ENCODE peak calls at places on chromosomes 5 and 9, in eight cellular contexts. One of them, this sample, is unnamed.

GRCh38 chr9:136178773-136179075 is 26.2 kb downstream of the LHX3 start:
- DNase-seq in Ammon's horn: no peak
- DNase-seq in HEK293T: no peak
- DNase-seq in fibroblast of pulmonary artery: no peak
- DNase-seq in suprapubic skin: no peak
- DNase-seq in RPMI8226: no peak
- DNase-seq in MV-4-11: no peak
- DNase-seq in NCI-H1092 treated with DMSO at 0.1 percent for 48 hours: no peak
- DNase-seq in this sample: no peak

GRCh38 chr5:148746826-148747535 is 79.4 kb upstream of the ADRB2 start:
- DNase-seq in Ammon's horn: no peak
- DNase-seq in HEK293T: no peak
- DNase-seq in fibroblast of pulmonary artery: peak; percentile 23
- DNase-seq in suprapubic skin: no peak
- DNase-seq in RPMI8226: no peak
- DNase-seq in MV-4-11: peak; percentile 98
- DNase-seq in NCI-H1092 treated with DMSO at 0.1 percent for 48 hours: no peak
- DNase-seq in this sample: no peak

GRCh38 chr9:134268308-134268724 is 57.9 kb upstream of the RXRA start:
- DNase-seq in Ammon's horn: peak; percentile 32
- DNase-seq in HEK293T: no peak
- DNase-seq in fibroblast of pulmonary artery: no peak
- DNase-seq in suprapubic skin: no peak
- DNase-seq in RPMI8226: peak; percentile 98
- DNase-seq in MV-4-11: peak; percentile 92
- DNase-seq in NCI-H1092 treated with DMSO at 0.1 percent for 48 hours: no peak
- DNase-seq in this sample: peak; percentile 65

GRCh38 chr5:150153957-150154617 is 1.6 kb downstream of the PDGFRB start:
- DNase-seq in Ammon's horn: peak; percentile 47
- DNase-seq in HEK293T: no peak
- DNase-seq in fibroblast of pulmonary artery: peak; percentile 74
- DNase-seq in suprapubic skin: no peak
- DNase-seq in RPMI8226: peak; percentile 45
- DNase-seq in MV-4-11: peak; percentile 68
- DNase-seq in NCI-H1092 treated with DMSO at 0.1 percent for 48 hours: no peak
- DNase-seq in this sample: no peak

GRCh38 chr5:57741326-57741725 is 258.7 kb upstream of the ACTBL2 start:
- DNase-seq in Ammon's horn: no peak
- DNase-seq in HEK293T: no peak
- DNase-seq in fibroblast of pulmonary artery: no peak
- DNase-seq in suprapubic skin: no peak
- DNase-seq in RPMI8226: no peak
- DNase-seq in MV-4-11: no peak
- DNase-seq in NCI-H1092 treated with DMSO at 0.1 percent for 48 hours: no peak
- DNase-seq in this sample: no peak

GRCh38 chr5:94983861-94984535 is 300.9 kb downstream of the MCTP1 start:
- DNase-seq in Ammon's horn: no peak
- DNase-seq in HEK293T: no peak
- DNase-seq in fibroblast of pulmonary artery: peak; percentile 76
- DNase-seq in suprapubic skin: no peak
- DNase-seq in RPMI8226: no peak
- DNase-seq in MV-4-11: no peak
- DNase-seq in NCI-H1092 treated with DMSO at 0.1 percent for 48 hours: no peak
- DNase-seq in this sample: no peak

GRCh38 chr5:111225926-111226325 is 1.7 kb downstream of the CAMK4 start:
- DNase-seq in Ammon's horn: no peak
- DNase-seq in HEK293T: no peak
- DNase-seq in fibroblast of pulmonary artery: no peak
- DNase-seq in suprapubic skin: no peak
- DNase-seq in RPMI8226: no peak
- DNase-seq in MV-4-11: no peak
- DNase-seq in NCI-H1092 treated with DMSO at 0.1 percent for 48 hours: no peak
- DNase-seq in this sample: no peak

GRCh38 chr9:129012343-129012742 is 15.8 kb downstream of the SH3GLB2 start:
- DNase-seq in Ammon's horn: no peak
- DNase-seq in HEK293T: no peak
- DNase-seq in fibroblast of pulmonary artery: no peak
- DNase-seq in suprapubic skin: no peak
- DNase-seq in RPMI8226: no peak
- DNase-seq in MV-4-11: no peak
- DNase-seq in NCI-H1092 treated with DMSO at 0.1 percent for 48 hours: no peak
- DNase-seq in this sample: no peak

GRCh38 chr5:7261049-7261448 is 134.9 kb upstream of the ADCY2 start:
- DNase-seq in Ammon's horn: peak; percentile 47
- DNase-seq in HEK293T: peak; percentile 19
- DNase-seq in fibroblast of pulmonary artery: peak; percentile 3
- DNase-seq in suprapubic skin: no peak
- DNase-seq in RPMI8226: peak; percentile 36
- DNase-seq in MV-4-11: peak; percentile 51
- DNase-seq in NCI-H1092 treated with DMSO at 0.1 percent for 48 hours: peak; percentile 8
- DNase-seq in this sample: no peak

GRCh38 chr5:16866795-16867584 is 69.1 kb downstream of the MYO10 start:
- DNase-seq in Ammon's horn: no peak
- DNase-seq in HEK293T: peak; percentile 45
- DNase-seq in fibroblast of pulmonary artery: peak; percentile 74
- DNase-seq in suprapubic skin: no peak
- DNase-seq in RPMI8226: no peak
- DNase-seq in MV-4-11: no peak
- DNase-seq in NCI-H1092 treated with DMSO at 0.1 percent for 48 hours: peak; percentile 72
- DNase-seq in this sample: no peak

GRCh38 chr5:171953860-171954701 is 52.4 kb downstream of the FBXW11 start:
- DNase-seq in Ammon's horn: no peak
- DNase-seq in HEK293T: no peak
- DNase-seq in fibroblast of pulmonary artery: peak; percentile 44
- DNase-seq in suprapubic skin: no peak
- DNase-seq in RPMI8226: no peak
- DNase-seq in MV-4-11: no peak
- DNase-seq in NCI-H1092 treated with DMSO at 0.1 percent for 48 hours: no peak
- DNase-seq in this sample: no peak

GRCh38 chr5:91434348-91434747 is 51.2 kb upstream of the ARRDC3 start:
- DNase-seq in Ammon's horn: peak; percentile 9
- DNase-seq in HEK293T: no peak
- DNase-seq in fibroblast of pulmonary artery: peak; percentile 12
- DNase-seq in suprapubic skin: no peak
- DNase-seq in RPMI8226: no peak
- DNase-seq in MV-4-11: no peak
- DNase-seq in NCI-H1092 treated with DMSO at 0.1 percent for 48 hours: no peak
- DNase-seq in this sample: no peak

GRCh38 chr5:40631236-40631635 is 48.5 kb upstream of the PTGER4 start:
- DNase-seq in Ammon's horn: no peak
- DNase-seq in HEK293T: no peak
- DNase-seq in fibroblast of pulmonary artery: no peak
- DNase-seq in suprapubic skin: no peak
- DNase-seq in RPMI8226: no peak
- DNase-seq in MV-4-11: no peak
- DNase-seq in NCI-H1092 treated with DMSO at 0.1 percent for 48 hours: no peak
- DNase-seq in this sample: no peak

GRCh38 chr5:7397005-7397546 is 1.1 kb downstream of the ADCY2 start:
- DNase-seq in Ammon's horn: peak; percentile 68
- DNase-seq in HEK293T: no peak
- DNase-seq in fibroblast of pulmonary artery: no peak
- DNase-seq in suprapubic skin: no peak
- DNase-seq in RPMI8226: no peak
- DNase-seq in MV-4-11: no peak
- DNase-seq in NCI-H1092 treated with DMSO at 0.1 percent for 48 hours: peak; percentile 66
- DNase-seq in this sample: no peak

GRCh38 chr5:9421823-9422354 is 124.0 kb downstream of the SEMA5A start:
- DNase-seq in Ammon's horn: no peak
- DNase-seq in HEK293T: no peak
- DNase-seq in fibroblast of pulmonary artery: no peak
- DNase-seq in suprapubic skin: no peak
- DNase-seq in RPMI8226: peak; percentile 69
- DNase-seq in MV-4-11: peak; percentile 1
- DNase-seq in NCI-H1092 treated with DMSO at 0.1 percent for 48 hours: no peak
- DNase-seq in this sample: no peak

GRCh38 chr9:121684381-121685145 is 33.1 kb downstream of the DAB2IP start:
- DNase-seq in Ammon's horn: no peak
- DNase-seq in HEK293T: peak; percentile 64
- DNase-seq in fibroblast of pulmonary artery: peak; percentile 53
- DNase-seq in suprapubic skin: no peak
- DNase-seq in RPMI8226: peak; percentile 46
- DNase-seq in MV-4-11: no peak
- DNase-seq in NCI-H1092 treated with DMSO at 0.1 percent for 48 hours: peak; percentile 4
- DNase-seq in this sample: no peak

GRCh38 chr5:149748471-149749094 is 18.5 kb downstream of the PPARGC1B start:
- DNase-seq in Ammon's horn: no peak
- DNase-seq in HEK293T: no peak
- DNase-seq in fibroblast of pulmonary artery: no peak
- DNase-seq in suprapubic skin: no peak
- DNase-seq in RPMI8226: no peak
- DNase-seq in MV-4-11: no peak
- DNase-seq in NCI-H1092 treated with DMSO at 0.1 percent for 48 hours: no peak
- DNase-seq in this sample: no peak

GRCh38 chr9:106127771-106128170 is 433.4 kb downstream of the TMEM38B start:
- DNase-seq in Ammon's horn: no peak
- DNase-seq in HEK293T: no peak
- DNase-seq in fibroblast of pulmonary artery: no peak
- DNase-seq in suprapubic skin: no peak
- DNase-seq in RPMI8226: no peak
- DNase-seq in MV-4-11: no peak
- DNase-seq in NCI-H1092 treated with DMSO at 0.1 percent for 48 hours: no peak
- DNase-seq in this sample: no peak

GRCh38 chr5:149143470-149143869 is 2.2 kb downstream of the ABLIM3 start:
- DNase-seq in Ammon's horn: no peak
- DNase-seq in HEK293T: no peak
- DNase-seq in fibroblast of pulmonary artery: peak; percentile 93
- DNase-seq in suprapubic skin: no peak
- DNase-seq in RPMI8226: no peak
- DNase-seq in MV-4-11: no peak
- DNase-seq in NCI-H1092 treated with DMSO at 0.1 percent for 48 hours: no peak
- DNase-seq in this sample: no peak

GRCh38 chr9:76451234-76451633 is 7.7 kb upstream of the GCNT1 start:
- DNase-seq in Ammon's horn: no peak
- DNase-seq in HEK293T: no peak
- DNase-seq in fibroblast of pulmonary artery: peak; percentile 87
- DNase-seq in suprapubic skin: no peak
- DNase-seq in RPMI8226: no peak
- DNase-seq in MV-4-11: no peak
- DNase-seq in NCI-H1092 treated with DMSO at 0.1 percent for 48 hours: no peak
- DNase-seq in this sample: no peak

GRCh38 chr9:136769710-136770191 is 5.4 kb upstream of the LCN15 start:
- DNase-seq in Ammon's horn: no peak
- DNase-seq in HEK293T: peak; percentile 78
- DNase-seq in fibroblast of pulmonary artery: no peak
- DNase-seq in suprapubic skin: no peak
- DNase-seq in RPMI8226: no peak
- DNase-seq in MV-4-11: no peak
- DNase-seq in NCI-H1092 treated with DMSO at 0.1 percent for 48 hours: peak; percentile 32
- DNase-seq in this sample: peak; percentile 40

GRCh38 chr9:98162638-98163037 is 29.8 kb downstream of the CORO2A start:
- DNase-seq in Ammon's horn: no peak
- DNase-seq in HEK293T: no peak
- DNase-seq in fibroblast of pulmonary artery: no peak
- DNase-seq in suprapubic skin: no peak
- DNase-seq in RPMI8226: no peak
- DNase-seq in MV-4-11: no peak
- DNase-seq in NCI-H1092 treated with DMSO at 0.1 percent for 48 hours: no peak
- DNase-seq in this sample: no peak

GRCh38 chr9:113477661-113478060 is 14.1 kb downstream of the RGS3 start:
- DNase-seq in Ammon's horn: no peak
- DNase-seq in HEK293T: no peak
- DNase-seq in fibroblast of pulmonary artery: no peak
- DNase-seq in suprapubic skin: peak; percentile 53
- DNase-seq in RPMI8226: no peak
- DNase-seq in MV-4-11: no peak
- DNase-seq in NCI-H1092 treated with DMSO at 0.1 percent for 48 hours: no peak
- DNase-seq in this sample: no peak

GRCh38 chr5:16754621-16755020 is 137.8 kb upstream of the RETREG1 start:
- DNase-seq in Ammon's horn: no peak
- DNase-seq in HEK293T: no peak
- DNase-seq in fibroblast of pulmonary artery: no peak
- DNase-seq in suprapubic skin: no peak
- DNase-seq in RPMI8226: no peak
- DNase-seq in MV-4-11: no peak
- DNase-seq in NCI-H1092 treated with DMSO at 0.1 percent for 48 hours: no peak
- DNase-seq in this sample: no peak

GRCh38 chr9:82332774-82333152 is 344.2 kb downstream of the SPATA31D1 start:
- DNase-seq in Ammon's horn: no peak
- DNase-seq in HEK293T: no peak
- DNase-seq in fibroblast of pulmonary artery: no peak
- DNase-seq in suprapubic skin: no peak
- DNase-seq in RPMI8226: no peak
- DNase-seq in MV-4-11: no peak
- DNase-seq in NCI-H1092 treated with DMSO at 0.1 percent for 48 hours: no peak
- DNase-seq in this sample: no peak

GRCh38 chr5:133289686-133290367 is 238.0 kb downstream of the HSPA4 start:
- DNase-seq in Ammon's horn: peak; percentile 15
- DNase-seq in HEK293T: no peak
- DNase-seq in fibroblast of pulmonary artery: no peak
- DNase-seq in suprapubic skin: no peak
- DNase-seq in RPMI8226: peak; percentile 23
- DNase-seq in MV-4-11: no peak
- DNase-seq in NCI-H1092 treated with DMSO at 0.1 percent for 48 hours: no peak
- DNase-seq in this sample: no peak

GRCh38 chr9:135009051-135009560 is 78.4 kb upstream of the OLFM1 start:
- DNase-seq in Ammon's horn: no peak
- DNase-seq in HEK293T: no peak
- DNase-seq in fibroblast of pulmonary artery: no peak
- DNase-seq in suprapubic skin: no peak
- DNase-seq in RPMI8226: no peak
- DNase-seq in MV-4-11: no peak
- DNase-seq in NCI-H1092 treated with DMSO at 0.1 percent for 48 hours: no peak
- DNase-seq in this sample: no peak

GRCh38 chr5:176392526-176392925 is 4.0 kb downstream of the HIGD2A start:
- DNase-seq in Ammon's horn: no peak
- DNase-seq in HEK293T: no peak
- DNase-seq in fibroblast of pulmonary artery: no peak
- DNase-seq in suprapubic skin: no peak
- DNase-seq in RPMI8226: no peak
- DNase-seq in MV-4-11: peak; percentile 24
- DNase-seq in NCI-H1092 treated with DMSO at 0.1 percent for 48 hours: no peak
- DNase-seq in this sample: no peak

GRCh38 chr5:36943584-36943983 is 67.0 kb downstream of the NIPBL start:
- DNase-seq in Ammon's horn: no peak
- DNase-seq in HEK293T: no peak
- DNase-seq in fibroblast of pulmonary artery: no peak
- DNase-seq in suprapubic skin: no peak
- DNase-seq in RPMI8226: no peak
- DNase-seq in MV-4-11: no peak
- DNase-seq in NCI-H1092 treated with DMSO at 0.1 percent for 48 hours: no peak
- DNase-seq in this sample: no peak

GRCh38 chr9:133995012-133995896 is 3.1 kb upstream of the VAV2 start:
- DNase-seq in Ammon's horn: no peak
- DNase-seq in HEK293T: peak; percentile 41
- DNase-seq in fibroblast of pulmonary artery: no peak
- DNase-seq in suprapubic skin: no peak
- DNase-seq in RPMI8226: peak; percentile 68
- DNase-seq in MV-4-11: no peak
- DNase-seq in NCI-H1092 treated with DMSO at 0.1 percent for 48 hours: peak; percentile 28
- DNase-seq in this sample: no peak

GRCh38 chr9:93197670-93198069 is 13.7 kb downstream of the WNK2 start:
- DNase-seq in Ammon's horn: no peak
- DNase-seq in HEK293T: no peak
- DNase-seq in fibroblast of pulmonary artery: no peak
- DNase-seq in suprapubic skin: no peak
- DNase-seq in RPMI8226: no peak
- DNase-seq in MV-4-11: no peak
- DNase-seq in NCI-H1092 treated with DMSO at 0.1 percent for 48 hours: no peak
- DNase-seq in this sample: no peak

GRCh38 chr9:7561527-7561926 is 238.1 kb downstream of the DMAC1 start:
- DNase-seq in Ammon's horn: no peak
- DNase-seq in HEK293T: no peak
- DNase-seq in fibroblast of pulmonary artery: no peak
- DNase-seq in suprapubic skin: no peak
- DNase-seq in RPMI8226: no peak
- DNase-seq in MV-4-11: no peak
- DNase-seq in NCI-H1092 treated with DMSO at 0.1 percent for 48 hours: no peak
- DNase-seq in this sample: no peak

GRCh38 chr5:143311955-143312354 is 91.5 kb downstream of the NR3C1 start:
- DNase-seq in Ammon's horn: no peak
- DNase-seq in HEK293T: no peak
- DNase-seq in fibroblast of pulmonary artery: no peak
- DNase-seq in suprapubic skin: no peak
- DNase-seq in RPMI8226: no peak
- DNase-seq in MV-4-11: no peak
- DNase-seq in NCI-H1092 treated with DMSO at 0.1 percent for 48 hours: no peak
- DNase-seq in this sample: no peak